ENCODE peak calls at places on chromosomes 1 and 21, in four cellular contexts. A is HCT116; B is CD4-positive, alpha-beta T cell; C is lower lobe of right lung. V is an unnamed sample.

GRCh38 chr1:117371436-117372151 is 4.3 kb downstream of the MAN1A2 start:
- DNase-seq in A (no peak), B (no peak), C (no peak), V (no peak)

GRCh38 chr1:161834967-161835366 is 68.8 kb downstream of the ATF6 start:
- DNase-seq in A (no peak), B (no peak), C (no peak), V (no peak)

GRCh38 chr1:228045405-228045804 is 37.1 kb upstream of the ARF1 start:
- DNase-seq in A (no peak), B (peak), C (no peak), V (no peak)

GRCh38 chr1:206705187-206705586 is 20.5 kb downstream of the MAPKAPK2 start:
- DNase-seq in A (no peak), B (no peak), C (no peak), V (no peak)

GRCh38 chr1:84300501-84300900 is 1.0 kb upstream of the SAMD13 start:
- DNase-seq in A (no peak), B (no peak), C (no peak), V (no peak)

GRCh38 chr1:154955718-154956513 is at the start of gene PBXIP1:
- DNase-seq in A (peak), B (peak), C (no peak), V (peak)

GRCh38 chr1:95685091-95685490 is 451.1 kb downstream of the RWDD3 start:
- DNase-seq in A (no peak), B (no peak), C (no peak), V (no peak)

GRCh38 chr21:40902299-40902698 is 55.3 kb upstream of the DSCAM start:
- DNase-seq in A (no peak), B (no peak), C (no peak), V (no peak)

GRCh38 chr1:211036701-211037494 is 97.0 kb downstream of the KCNH1 start:
- DNase-seq in A (peak), B (no peak), C (no peak), V (no peak)

GRCh38 chr1:213231795-213232231 is 180.8 kb downstream of the RPS6KC1 start:
- DNase-seq in A (no peak), B (no peak), C (no peak), V (no peak)

GRCh38 chr1:155008015-155008941 is 5.7 kb downstream of the ZBTB7B start:
- DNase-seq in A (no peak), B (no peak), C (no peak), V (no peak)

GRCh38 chr1:201091256-201091655 is 21.0 kb downstream of the CACNA1S start:
- DNase-seq in A (no peak), B (no peak), C (no peak), V (no peak)

GRCh38 chr1:228100822-228101613 is 2.1 kb downstream of the C1orf35 start:
- DNase-seq in A (no peak), B (no peak), C (no peak), V (no peak)

GRCh38 chr21:14567557-14568279 is 21.6 kb upstream of the SAMSN1 start:
- DNase-seq in A (no peak), B (no peak), C (no peak), V (no peak)

GRCh38 chr1:156767879-156768608 is 709 bp downstream of the PRCC start:
- DNase-seq in A (no peak), B (peak), C (peak), V (no peak)

GRCh38 chr1:19477284-19478240 is 7.8 kb downstream of the CAPZB start:
- DNase-seq in A (no peak), B (no peak), C (peak), V (no peak)

GRCh38 chr1:229409616-229410369 is 24.1 kb downstream of the ACTA1 start:
- DNase-seq in A (no peak), B (no peak), C (no peak), V (no peak)

GRCh38 chr1:92948071-92948470 is 13.2 kb downstream of the DIPK1A start:
- DNase-seq in A (no peak), B (no peak), C (no peak), V (no peak)

GRCh38 chr1:23936481-23937176 is 23.0 kb upstream of the PNRC2 start:
- DNase-seq in A (no peak), B (no peak), C (no peak), V (peak)

GRCh38 chr21:45801129-45801735 is 157.7 kb downstream of the PCBP3 start:
- DNase-seq in A (no peak), B (no peak), C (peak), V (no peak)

GRCh38 chr1:15583016-15583706 is 1.7 kb downstream of the AGMAT start:
- DNase-seq in A (no peak), B (no peak), C (no peak), V (no peak)

GRCh38 chr1:15578921-15579682 is 5.7 kb downstream of the AGMAT start:
- DNase-seq in A (no peak), B (peak), C (no peak), V (no peak)

GRCh38 chr1:15579683-15580047 is 5.2 kb downstream of the AGMAT start:
- DNase-seq in A (no peak), B (no peak), C (no peak), V (no peak)

DNA sequence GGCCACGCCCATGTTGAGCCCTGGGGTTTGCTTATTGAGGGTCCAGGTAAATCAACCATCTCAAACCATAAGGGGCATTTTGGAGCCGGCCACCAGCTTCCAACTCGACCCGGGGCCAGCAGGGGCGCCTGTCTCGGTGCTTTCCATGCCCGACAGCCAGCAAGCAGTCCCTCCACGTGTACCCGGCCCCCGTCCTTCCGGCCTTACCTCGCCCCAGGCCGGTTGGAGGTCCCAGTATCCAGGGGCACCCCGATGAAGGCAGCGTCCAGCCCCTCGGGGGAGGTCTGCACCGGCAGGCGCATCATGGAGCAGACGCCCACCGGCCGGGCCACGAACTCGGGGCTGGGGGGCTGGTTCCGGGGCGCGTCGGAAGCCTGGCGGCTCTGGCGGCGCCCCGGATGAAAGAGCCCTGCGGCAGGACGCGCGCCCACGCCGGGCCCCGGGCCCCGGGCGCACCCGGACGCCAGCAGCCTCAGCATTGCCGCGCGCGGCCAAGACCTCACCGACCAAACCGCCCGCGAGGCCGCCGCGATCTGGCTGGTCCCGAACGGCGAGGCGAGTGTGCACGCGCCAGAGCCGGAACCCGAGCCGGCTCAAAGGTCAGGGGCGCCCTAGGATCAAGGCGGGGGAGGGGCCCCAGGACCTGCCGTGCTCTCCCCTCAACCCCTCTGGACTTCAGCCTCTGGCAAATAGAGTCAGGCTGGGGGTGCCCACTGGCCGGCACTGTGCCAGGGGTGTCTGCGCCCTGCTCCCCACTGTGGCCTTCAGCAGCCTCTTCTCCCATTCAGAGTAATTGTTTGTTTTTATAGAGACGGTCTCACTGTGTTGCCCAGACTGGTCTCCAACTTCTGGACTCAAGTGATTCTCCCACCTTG is at the start of gene AGMAT:
- DNase-seq in A (no peak), B (peak), C (peak), V (peak)
- TF ChIP-seq CTCF in A (no peak), B (peak), C (peak), V (peak)

GRCh38 chr1:235864965-235865525 is 1.7 kb downstream of the LYST start:
- DNase-seq in A (no peak), B (no peak), C (no peak), V (no peak)

GRCh38 chr1:235867903-235868469 is 1.3 kb upstream of the LYST start:
- DNase-seq in A (no peak), B (no peak), C (no peak), V (no peak)

GRCh38 chr1:235865565-235866206 is 1.0 kb downstream of the LYST start:
- DNase-seq in A (no peak), B (no peak), C (no peak), V (no peak)

GRCh38 chr1:235866913-235867850 is 476 bp upstream of the LYST start:
- DNase-seq in A (peak), B (peak), C (peak), V (peak)

GRCh38 chr1:235866207-235866912 is at the start of gene LYST:
- DNase-seq in A (no peak), B (peak), C (peak), V (no peak)
- TF ChIP-seq CTCF in A (peak), B (peak), C (no peak), V (no peak)

GRCh38 chr1:63537940-63538339 is 14.6 kb downstream of the EFCAB7 start:
- DNase-seq in A (no peak), B (no peak), C (no peak), V (no peak)
- TF ChIP-seq CTCF in A (peak), B (peak), C (peak), V (peak)

GRCh38 chr1:109295712-109296415 is 10.9 kb downstream of the MYBPHL start:
- DNase-seq in A (no peak), B (no peak), C (no peak), V (no peak)
- TF ChIP-seq CTCF in A (no peak), B (no peak), C (no peak), V (no peak)

GRCh38 chr1:150221552-150221951 is 14.4 kb downstream of the ANP32E start:
- DNase-seq in A (peak), B (no peak), C (no peak), V (no peak)
- TF ChIP-seq CTCF in A (no peak), B (peak), C (peak), V (peak)

DNA sequence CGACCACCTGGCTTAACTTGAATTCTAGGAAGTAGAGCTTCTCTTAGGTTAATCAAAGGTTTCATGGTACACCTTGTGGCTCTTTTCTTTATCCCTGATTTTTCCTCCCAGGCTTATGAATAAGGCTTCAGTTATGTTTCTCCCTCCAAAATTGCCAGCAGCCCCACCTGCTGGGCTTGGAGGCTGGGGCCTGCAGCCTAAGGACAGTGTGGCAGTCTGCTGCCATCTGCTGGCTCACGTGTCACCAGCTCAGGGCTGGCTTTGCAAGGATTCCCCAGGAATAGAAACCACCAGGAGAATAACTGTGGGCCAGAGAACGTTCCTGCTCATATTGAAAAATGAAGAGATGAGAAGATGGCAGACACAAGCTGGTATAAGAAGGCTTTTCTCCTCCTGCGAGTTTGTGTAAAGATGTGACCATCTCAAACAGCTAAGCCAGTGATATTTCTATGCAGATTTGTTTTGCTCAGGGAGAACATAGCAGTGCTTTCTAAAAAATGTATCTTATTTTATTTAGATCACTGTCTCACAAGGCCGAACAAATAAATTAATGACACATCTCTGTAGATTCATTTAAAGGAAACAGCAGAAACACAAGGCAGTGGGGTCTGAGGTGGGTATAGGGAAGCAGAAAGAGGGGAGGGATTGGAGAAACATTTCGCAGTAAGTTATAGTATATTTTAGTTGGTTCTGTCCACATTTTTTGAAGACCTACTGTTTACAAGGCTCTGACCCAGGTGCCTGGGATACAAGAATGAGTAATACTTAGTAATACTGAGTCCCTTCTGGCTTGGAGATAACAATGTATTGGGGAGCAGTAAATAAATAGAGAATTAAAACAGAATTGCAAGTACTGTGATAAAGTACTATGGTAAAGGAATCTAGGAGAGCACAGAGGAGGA is 291.1 kb upstream of the SGIP1 start:
- DNase-seq in A (peak), B (peak), C (peak), V (peak)
- TF ChIP-seq CTCF in A (peak), B (peak), C (peak), V (peak)

DNA sequence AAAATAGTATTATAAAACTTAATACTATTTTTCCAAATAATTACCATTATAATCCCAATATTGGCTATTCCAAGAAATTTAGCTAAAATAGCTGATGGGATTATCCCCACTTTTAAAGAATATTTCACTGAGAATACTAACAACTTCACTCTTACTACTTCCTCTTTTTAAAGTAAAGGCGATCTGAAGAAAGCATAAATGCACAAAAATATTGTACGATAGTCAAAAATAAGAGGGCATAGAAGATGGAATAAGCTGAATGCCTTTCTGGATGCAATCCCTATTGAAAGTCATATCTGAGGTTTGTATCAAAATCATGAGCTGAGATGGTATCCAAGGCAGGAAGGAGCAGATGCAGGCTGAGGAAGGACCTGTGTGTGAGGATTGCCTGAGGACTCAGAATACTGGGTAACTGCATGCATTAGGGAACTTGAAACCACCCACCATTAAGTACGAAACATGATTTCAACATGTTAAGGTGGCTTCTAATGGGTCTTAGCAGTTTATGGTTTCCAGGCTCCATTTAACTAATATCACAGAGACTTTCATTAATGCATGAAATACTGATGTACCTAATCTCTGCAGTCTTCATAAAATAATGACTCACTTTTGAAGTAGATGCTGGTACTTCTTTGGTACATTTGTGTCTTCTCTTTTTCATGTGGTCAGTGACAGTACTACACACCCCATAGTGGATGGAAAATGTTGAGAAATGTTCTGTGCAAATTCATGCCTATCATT is 29.6 kb upstream of the RGS1 start:
- DNase-seq in A (no peak), B (no peak), C (no peak), V (no peak)
- TF ChIP-seq CTCF in A (no peak), B (no peak), C (peak), V (peak)

DNA sequence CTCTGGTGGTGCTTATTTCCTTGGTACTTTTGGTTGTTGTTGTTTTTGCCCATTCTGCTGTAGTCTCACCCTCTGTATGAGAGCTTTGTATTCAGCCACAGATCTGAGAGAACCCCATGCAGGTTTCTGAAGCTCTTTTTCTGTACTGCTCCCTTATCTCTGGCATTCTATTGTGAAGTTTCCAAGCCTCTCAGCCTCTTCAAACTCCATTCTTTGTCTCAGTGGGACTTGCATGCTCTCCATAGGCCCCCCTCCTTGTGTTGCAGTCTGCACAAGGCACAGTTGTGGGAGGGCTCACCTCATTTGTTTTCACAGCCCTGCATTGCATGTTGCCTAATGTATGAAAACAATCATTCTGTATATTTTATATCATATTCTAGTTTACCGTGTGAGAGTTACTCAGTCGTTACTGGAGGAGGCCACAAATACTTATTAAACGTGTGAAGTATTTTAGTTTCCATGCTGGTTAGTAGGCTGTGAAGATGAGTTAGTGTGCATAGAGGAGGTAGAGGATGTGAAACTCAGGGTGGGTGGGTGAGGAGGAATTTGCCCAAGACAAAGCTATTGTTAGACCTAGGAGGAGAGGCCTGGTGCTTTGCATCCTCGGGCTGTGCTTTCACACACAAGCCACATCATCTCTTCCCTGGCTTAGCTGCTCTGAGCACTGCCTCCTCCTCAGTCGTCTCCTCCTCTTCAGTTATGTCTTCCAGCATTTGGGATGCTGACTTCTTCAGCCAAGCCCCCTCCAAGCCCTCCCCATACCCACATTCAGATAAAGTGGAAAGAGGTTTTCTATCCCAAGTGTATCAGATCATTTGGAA is 7.8 kb upstream of the CHI3L2 start:
- DNase-seq in A (no peak), B (no peak), C (no peak), V (no peak)
- TF ChIP-seq CTCF in A (no peak), B (no peak), C (no peak), V (no peak)

GRCh38 chr1:163170331-163170730 is 32.4 kb downstream of the RGS5 start:
- DNase-seq in A (no peak), B (no peak), C (no peak), V (no peak)

GRCh38 chr1:163172596-163172995 is 30.1 kb downstream of the RGS5 start:
- DNase-seq in A (no peak), B (no peak), C (no peak), V (no peak)

GRCh38 chr1:163171826-163172225 is 30.9 kb downstream of the RGS5 start:
- DNase-seq in A (no peak), B (no peak), C (no peak), V (no peak)

GRCh38 chr1:163169553-163169952 is 33.2 kb downstream of the RGS5 start:
- DNase-seq in A (no peak), B (no peak), C (no peak), V (no peak)

GRCh38 chr1:163170975-163171676 is 31.6 kb downstream of the RGS5 start:
- DNase-seq in A (no peak), B (no peak), C (no peak), V (no peak)
- TF ChIP-seq CTCF in A (peak), B (no peak), C (peak), V (peak)

GRCh38 chr1:60132108-60132507 is 58.5 kb upstream of the C1orf87 start:
- DNase-seq in A (no peak), B (no peak), C (no peak), V (no peak)

GRCh38 chr1:60130703-60131102 is 57.1 kb upstream of the C1orf87 start:
- DNase-seq in A (no peak), B (no peak), C (no peak), V (no peak)

GRCh38 chr1:60129916-60130315 is 56.3 kb upstream of the C1orf87 start:
- DNase-seq in A (no peak), B (no peak), C (no peak), V (no peak)

GRCh38 chr1:60126733-60127132 is 53.2 kb upstream of the C1orf87 start:
- DNase-seq in A (no peak), B (no peak), C (no peak), V (no peak)
- TF ChIP-seq CTCF in A (peak), B (no peak), C (no peak), V (no peak)